ENCODE peak calls at places on chromosomes 3 and 15, in eight cellular contexts. L is fibroblast of mammary gland, O is DND-41, S is ovary, G is GM20000, H is AG04449, Q is Calu3, X is RWPE1. Z is an unnamed sample.

GRCh38 chr3:14587733-14588360 is 47.7 kb upstream of the GRIP2 start:
- DNase-seq in L (peak; percentile 79), H (no peak), G (no peak), S (no peak), Q (no peak), O (no peak), X (peak; percentile 64), Z (peak; percentile 8)

GRCh38 chr15:94237903-94238302 is 6.5 kb downstream of the MCTP2 start:
- DNase-seq in X (no peak), L (no peak), G (no peak), H (no peak), Q (no peak), O (no peak), S (no peak), Z (no peak)

GRCh38 chr3:196867155-196867506 is 589 bp upstream of the SENP5 start:
- DNase-seq in Q (no peak), G (no peak), S (no peak), O (no peak), H (no peak), X (no peak), L (no peak), Z (no peak)

GRCh38 chr3:2390926-2391532 is 292.4 kb downstream of the CNTN4 start:
- DNase-seq in O (no peak), Q (no peak), S (no peak), H (no peak), X (no peak), L (no peak), G (no peak), Z (no peak)

GRCh38 chr15:89673162-89673506 is 6.0 kb downstream of the PLIN1 start:
- DNase-seq in S (no peak), G (no peak), L (no peak), Q (no peak), X (no peak), H (no peak), O (peak; percentile 54), Z (no peak)

GRCh38 chr3:72255736-72256559 is 471.0 kb upstream of the PROK2 start:
- DNase-seq in G (no peak), H (no peak), X (peak; percentile 51), L (no peak), S (no peak), Q (peak; percentile 58), O (peak; percentile 79), Z (no peak)

GRCh38 chr3:44989636-44990373 is 13.8 kb downstream of the EXOSC7 start:
- DNase-seq in O (no peak), G (no peak), L (no peak), H (no peak), S (no peak), X (no peak), Q (no peak), Z (no peak)

GRCh38 chr3:40070816-40071215 is 238.7 kb upstream of the EIF1B start:
- DNase-seq in H (no peak), G (no peak), L (peak; percentile 35), O (no peak), Q (no peak), X (no peak), S (no peak), Z (no peak)

GRCh38 chr15:62115847-62116246 is 49.1 kb downstream of the C2CD4A start:
- DNase-seq in G (no peak), X (no peak), L (no peak), O (no peak), H (no peak), Q (peak; percentile 38), S (no peak), Z (no peak)

GRCh38 chr15:34582461-34583357 is 742 bp downstream of the GOLGA8B start:
- DNase-seq in S (peak; percentile 45), Q (peak; percentile 23), X (peak; percentile 46), G (peak; percentile 78), H (no peak), L (no peak), O (no peak), Z (no peak)

GRCh38 chr3:14847613-14848541 is 29.1 kb downstream of the FGD5 start:
- DNase-seq in L (no peak), Q (peak; percentile 47), X (peak; percentile 8), O (peak; percentile 36), H (no peak), G (no peak), S (no peak), Z (no peak)

GRCh38 chr3:153906366-153906765 is 214.8 kb upstream of the ARHGEF26 start:
- DNase-seq in H (no peak), X (no peak), L (no peak), S (no peak), Q (no peak), G (no peak), O (no peak), Z (no peak)

GRCh38 chr3:153897842-153898241 is 223.3 kb upstream of the ARHGEF26 start:
- DNase-seq in G (no peak), S (no peak), Q (no peak), X (no peak), H (no peak), L (no peak), O (no peak), Z (no peak)

GRCh38 chr3:153901152-153901551 is 220.0 kb upstream of the ARHGEF26 start:
- DNase-seq in G (no peak), X (no peak), O (no peak), S (no peak), H (no peak), L (peak; percentile 36), Q (no peak), Z (no peak)

GRCh38 chr3:153901991-153902390 is 219.2 kb upstream of the ARHGEF26 start:
- DNase-seq in Q (no peak), G (no peak), O (no peak), L (peak; percentile 74), X (no peak), H (no peak), S (no peak), Z (no peak)

DNA sequence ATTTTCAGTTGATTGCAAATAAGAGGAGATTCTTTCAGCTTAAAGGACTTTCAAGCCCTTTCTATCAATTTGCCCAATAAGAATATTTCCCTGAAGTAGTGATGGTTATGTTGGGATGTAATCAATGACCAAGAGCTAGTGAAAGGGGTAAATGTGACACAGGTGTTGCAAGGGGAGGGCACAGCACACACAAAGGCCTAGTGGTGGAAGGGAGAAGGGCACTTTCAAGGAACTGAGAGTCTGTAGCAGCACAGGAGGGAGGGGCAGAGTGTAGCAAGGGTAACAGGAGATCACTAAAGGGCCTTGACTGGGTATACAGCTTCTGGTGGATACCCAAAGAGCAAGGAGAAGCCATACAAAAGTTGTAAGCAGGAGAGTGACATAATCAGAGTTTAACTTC is 217.8 kb upstream of the ARHGEF26 start:
- DNase-seq in Q (no peak), O (no peak), L (no peak), S (no peak), H (no peak), G (no peak), X (no peak), Z (no peak)
- TF ChIP-seq CTCF in Q (no peak), O (no peak), L (no peak), S (no peak), H (no peak), G (no peak), X (no peak), Z (no peak)

GRCh38 chr3:134366928-134367352 is 7.3 kb downstream of the AMOTL2 start:
- DNase-seq in Q (no peak), L (no peak), S (no peak), H (no peak), O (no peak), X (no peak), G (no peak), Z (no peak)

GRCh38 chr3:134366221-134366927 is 7.9 kb downstream of the AMOTL2 start:
- DNase-seq in G (no peak), Q (no peak), O (no peak), X (no peak), S (no peak), H (no peak), L (no peak), Z (no peak)

GRCh38 chr3:134367869-134368750 is 6.1 kb downstream of the AMOTL2 start:
- DNase-seq in G (no peak), O (no peak), H (no peak), Q (no peak), X (no peak), S (no peak), L (no peak), Z (no peak)

GRCh38 chr3:134368751-134369105 is 5.5 kb downstream of the AMOTL2 start:
- DNase-seq in G (no peak), Q (no peak), X (no peak), L (no peak), H (no peak), S (no peak), O (no peak), Z (no peak)

DNA sequence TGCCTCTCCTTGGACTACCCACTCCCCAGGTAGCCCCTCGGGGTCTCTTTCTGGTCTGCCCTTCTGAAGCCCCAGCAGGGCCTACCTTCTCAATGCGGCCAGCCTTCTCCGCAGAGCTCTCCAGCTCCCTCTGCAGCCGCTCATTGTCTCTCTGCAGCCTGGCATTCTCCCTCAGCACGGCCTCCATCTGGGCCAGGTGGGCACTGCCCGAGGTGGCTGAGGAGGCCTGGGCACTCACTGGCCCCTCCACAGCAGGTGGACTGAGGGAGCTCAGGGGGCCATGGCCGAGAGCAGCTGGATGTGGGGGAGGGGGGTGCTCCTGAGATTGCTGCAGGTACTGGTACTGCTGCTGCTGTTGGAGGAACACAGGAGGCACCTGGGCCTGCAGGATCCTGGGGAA is 6.8 kb downstream of the AMOTL2 start:
- DNase-seq in L (no peak), O (no peak), X (no peak), H (no peak), G (no peak), S (no peak), Q (no peak), Z (no peak)
- TF ChIP-seq CTCF in L (no peak), O (no peak), X (no peak), H (no peak), G (no peak), S (no peak), Q (peak; percentile 6), Z (peak; percentile 26)

DNA sequence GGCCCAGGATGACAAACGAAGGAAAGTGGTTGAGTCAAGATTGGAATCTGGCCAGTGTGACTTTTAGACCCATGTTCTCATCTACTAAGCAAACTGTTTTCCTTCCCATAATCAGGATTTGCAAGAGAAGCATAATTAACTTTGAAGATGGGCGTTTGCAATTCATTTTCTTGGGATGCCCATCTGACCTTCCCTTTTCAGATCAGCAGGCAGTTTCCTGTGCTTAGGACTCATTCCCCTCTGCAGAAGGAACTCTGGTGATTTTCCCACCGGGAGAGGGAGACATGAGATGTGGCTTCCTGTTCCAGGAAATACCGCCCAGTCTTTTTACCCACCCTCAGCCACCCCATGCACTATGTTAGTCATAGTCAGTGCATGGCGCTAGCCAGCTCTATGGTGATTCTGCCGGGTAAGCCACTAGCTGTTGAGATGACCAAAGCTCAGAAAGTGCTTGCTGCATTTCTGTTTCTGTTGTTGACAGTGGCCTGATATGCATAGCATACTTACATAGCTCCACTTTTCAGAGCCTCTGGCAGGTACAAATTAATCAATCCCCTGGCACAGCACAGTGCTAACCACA is 129.4 kb downstream of the VGLL4 start:
- DNase-seq in G (no peak), H (peak; percentile 73), L (peak; percentile 91), X (peak; percentile 64), S (no peak), O (no peak), Q (no peak), Z (peak; percentile 53)
- TF ChIP-seq CTCF in G (no peak), H (no peak), L (no peak), X (no peak), S (no peak), O (no peak), Q (no peak), Z (no peak)

DNA sequence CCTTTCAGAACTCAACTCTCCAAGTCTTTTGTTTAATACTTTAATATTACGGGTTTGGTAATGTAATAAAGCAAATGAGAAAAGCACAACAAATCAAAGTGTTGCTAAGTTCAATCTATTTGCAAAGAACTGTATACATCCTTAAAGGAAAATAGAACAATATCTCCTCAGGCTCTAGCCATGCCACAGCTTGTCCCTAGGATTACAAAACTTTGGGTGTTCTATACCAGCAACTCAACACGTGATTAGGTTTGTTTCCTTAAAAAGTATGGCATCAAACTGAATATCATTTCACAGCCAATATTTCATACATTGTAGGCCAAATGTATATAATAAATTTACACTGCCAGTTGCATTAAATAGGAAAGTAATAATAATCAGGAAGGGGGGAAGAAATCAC is 418.6 kb upstream of the MDFIC2 start:
- DNase-seq in H (no peak), G (no peak), Q (no peak), O (no peak), L (no peak), S (no peak), X (no peak), Z (no peak)
- TF ChIP-seq CTCF in H (no peak), G (no peak), Q (no peak), O (no peak), L (no peak), S (no peak), X (no peak), Z (no peak)